ENCODE peak calls at places on chromosomes 5 and 9, in eight cellular contexts. A is lower leg skin, U is IMR-90, V is HCT116, K is NB4, D is uterus, Z is stomach, W is heart left ventricle. T is an unnamed sample.

GRCh38 chr9:85212887-85213286 is 528.9 kb downstream of the AGTPBP1 start:
- DNase-seq in A (peak; percentile 26), U (no peak), V (peak; percentile 80), K (peak; percentile 34), D (no peak), Z (no peak), W (no peak), T (no peak)

GRCh38 chr5:136082390-136083193 is 50.1 kb upstream of the SMAD5 start:
- DNase-seq in A (peak; percentile 67), U (peak; percentile 77), V (peak; percentile 57), K (peak; percentile 63), D (peak; percentile 85), Z (peak; percentile 68), W (no peak), T (peak; percentile 86)

GRCh38 chr9:37371565-37372464 is 50.7 kb upstream of the GRHPR start:
- DNase-seq in A (no peak), U (peak; percentile 58), V (no peak), K (peak; percentile 24), D (no peak), Z (no peak), W (no peak), T (no peak)

GRCh38 chr5:143400541-143401252 is 2.8 kb downstream of the NR3C1 start:
- DNase-seq in A (no peak), U (peak; percentile 60), V (no peak), K (no peak), D (no peak), Z (no peak), W (no peak), T (no peak)

GRCh38 chr9:10396641-10397040 is 216.2 kb downstream of the PTPRD start:
- DNase-seq in A (no peak), U (no peak), V (no peak), K (peak; percentile 11), D (no peak), Z (no peak), W (no peak), T (no peak)

GRCh38 chr9:134068742-134069535 is 1.1 kb upstream of the BRD3 start:
- DNase-seq in A (no peak), U (peak; percentile 6), V (no peak), K (no peak), D (peak; percentile 20), Z (peak; percentile 26), W (peak; percentile 47), T (no peak)

GRCh38 chr9:91978739-91979414 is 28.8 kb upstream of the ROR2 start:
- DNase-seq in A (no peak), U (peak; percentile 93), V (peak; percentile 26), K (peak; percentile 60), D (no peak), Z (peak; percentile 36), W (no peak), T (no peak)

GRCh38 chr5:96144289-96144688 is 182.6 kb upstream of the ELL2 start:
- DNase-seq in A (no peak), U (no peak), V (no peak), K (no peak), D (no peak), Z (peak; percentile 65), W (no peak), T (no peak)

GRCh38 chr9:116448463-116448862 is 238.6 kb upstream of the TRIM32 start:
- DNase-seq in A (no peak), U (no peak), V (no peak), K (no peak), D (no peak), Z (no peak), W (no peak), T (no peak)

GRCh38 chr9:68637020-68637419 is 68.0 kb upstream of the PIP5K1B start:
- DNase-seq in A (no peak), U (no peak), V (no peak), K (no peak), D (no peak), Z (peak; percentile 30), W (no peak), T (peak; percentile 2)

GRCh38 chr5:147887026-147887627 is 8.6 kb downstream of the SCGB3A2 start:
- DNase-seq in A (no peak), U (peak; percentile 35), V (peak; percentile 12), K (peak; percentile 47), D (no peak), Z (no peak), W (no peak), T (peak; percentile 41)

GRCh38 chr9:37148181-37148580 is 27.8 kb downstream of the ZCCHC7 start:
- DNase-seq in A (no peak), U (no peak), V (no peak), K (no peak), D (no peak), Z (no peak), W (no peak), T (no peak)

GRCh38 chr5:44233691-44234090 is 155.5 kb downstream of the FGF10 start:
- DNase-seq in A (no peak), U (no peak), V (no peak), K (no peak), D (no peak), Z (no peak), W (no peak), T (no peak)

GRCh38 chr5:128842241-128842640 is 123.0 kb upstream of the SLC27A6 start:
- DNase-seq in A (no peak), U (no peak), V (no peak), K (no peak), D (no peak), Z (no peak), W (no peak), T (no peak)

GRCh38 chr9:98324801-98325200 is 69.4 kb upstream of the TBC1D2 start:
- DNase-seq in A (no peak), U (no peak), V (no peak), K (no peak), D (no peak), Z (no peak), W (no peak), T (no peak)

DNA sequence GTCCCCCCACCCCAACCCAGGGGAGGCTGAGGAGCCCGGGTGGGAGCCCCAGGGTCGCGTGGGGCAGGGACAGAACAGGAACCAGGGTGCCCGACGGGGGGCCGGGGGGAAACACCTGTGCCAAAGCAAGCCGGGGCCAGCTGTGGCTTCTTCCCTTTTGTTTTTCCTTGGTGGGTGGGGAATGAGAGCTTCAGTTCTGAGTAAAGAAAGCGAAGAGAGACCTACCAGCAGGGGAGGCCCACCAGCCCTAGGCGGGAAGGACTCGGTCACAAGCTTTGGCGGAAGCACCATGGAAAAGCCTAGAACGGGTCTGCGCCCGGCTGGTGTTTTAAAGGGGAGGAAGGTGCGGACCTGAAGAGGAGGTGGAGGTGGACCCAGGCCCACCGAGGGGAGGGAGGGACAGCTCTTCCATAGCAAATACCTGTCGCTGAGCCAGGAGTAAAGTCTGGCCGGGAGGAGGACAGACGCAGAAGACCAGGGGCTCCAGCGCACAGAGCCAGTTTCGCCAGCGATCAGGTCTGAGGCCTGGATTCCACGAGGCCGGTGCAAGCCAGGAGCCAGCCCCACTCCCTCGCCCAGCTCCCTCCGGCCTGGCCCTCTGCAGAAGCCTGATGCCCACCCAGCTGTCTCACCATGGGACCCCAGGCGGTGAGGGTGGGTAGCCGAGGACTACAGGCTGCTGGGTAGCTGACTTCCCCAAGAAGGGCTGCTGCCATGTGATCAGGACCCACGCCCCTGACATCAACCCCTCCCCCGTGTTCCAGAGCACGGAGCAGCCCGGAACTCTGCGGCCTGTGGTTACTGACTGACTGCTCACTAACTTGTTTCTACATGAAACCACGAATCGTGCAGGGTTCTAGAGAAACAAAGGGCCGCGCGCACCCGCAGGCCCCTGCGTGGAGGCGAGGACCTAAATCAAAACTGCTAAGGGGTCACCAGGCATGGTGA is 849 bp upstream of the MGAT1 start:
- DNase-seq in A (peak; percentile 85), U (no peak), V (no peak), K (peak; percentile 96), D (peak; percentile 58), Z (peak; percentile 69), W (peak; percentile 90), T (no peak)
- TF ChIP-seq POLR2A in A (peak; percentile 59), U (no peak), V (no peak), K (peak; percentile 52), D (no peak), Z (no peak), W (no peak), T (no peak)

DNA sequence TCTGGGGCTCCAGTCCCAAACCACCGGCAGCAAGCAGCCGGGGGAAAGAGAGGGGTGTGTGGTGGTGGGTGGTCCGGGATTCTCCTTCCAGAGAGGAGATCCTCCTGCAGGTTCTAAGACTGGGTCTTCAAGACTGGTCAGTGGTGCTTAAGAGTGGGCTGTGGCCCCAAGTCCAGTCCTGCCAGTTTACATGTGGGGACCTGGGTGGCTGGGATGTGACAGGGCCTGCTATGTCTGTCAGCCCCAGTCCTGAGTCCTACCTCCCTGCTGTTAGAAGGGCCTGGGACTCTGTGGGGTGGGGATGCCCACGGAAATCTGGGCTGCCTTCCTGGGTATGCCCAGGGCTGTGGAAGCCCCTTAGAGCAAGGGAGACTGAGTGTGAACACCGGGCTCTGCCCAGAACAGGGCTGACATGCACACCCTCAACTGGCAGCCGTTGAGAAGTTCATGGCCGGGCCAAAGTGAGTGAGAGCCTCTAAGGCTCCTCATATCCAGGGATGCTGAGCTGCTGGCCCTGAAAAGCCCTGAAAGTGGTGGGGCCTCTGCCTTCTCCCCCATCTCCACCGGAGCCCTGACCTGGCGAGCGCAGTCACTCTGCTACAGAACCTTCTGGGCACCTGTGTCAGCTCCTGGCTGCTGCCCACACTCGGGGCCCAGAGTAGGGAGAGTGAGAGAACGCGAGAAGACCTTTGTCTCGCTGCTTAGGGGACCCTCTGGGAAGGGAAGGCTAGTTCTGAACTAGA is 1.7 kb downstream of the PHF2 start:
- DNase-seq in A (no peak), U (no peak), V (no peak), K (no peak), D (no peak), Z (peak; percentile 26), W (no peak), T (no peak)
- H3K4me3 ChIP-seq in A (no peak overlapping the region), U (peak overlapping the region; percentile 52), V (peak overlapping the region; percentile 61), K (peak overlapping the region; percentile 49), D (peak overlapping the region; percentile 37), Z (peak overlapping the region; percentile 91), W (peak overlapping the region; percentile 96), T (no peak overlapping the region)

GRCh38 chr9:2041736-2042135 is 26.6 kb downstream of the SMARCA2 start:
- DNase-seq in A (no peak), U (peak; percentile 52), V (no peak), K (no peak), D (no peak), Z (no peak), W (no peak), T (no peak)
- TF ChIP-seq POLR2A in A (no peak), U (no peak), V (no peak), K (no peak), D (no peak), Z (no peak), W (no peak), T (no peak)

DNA sequence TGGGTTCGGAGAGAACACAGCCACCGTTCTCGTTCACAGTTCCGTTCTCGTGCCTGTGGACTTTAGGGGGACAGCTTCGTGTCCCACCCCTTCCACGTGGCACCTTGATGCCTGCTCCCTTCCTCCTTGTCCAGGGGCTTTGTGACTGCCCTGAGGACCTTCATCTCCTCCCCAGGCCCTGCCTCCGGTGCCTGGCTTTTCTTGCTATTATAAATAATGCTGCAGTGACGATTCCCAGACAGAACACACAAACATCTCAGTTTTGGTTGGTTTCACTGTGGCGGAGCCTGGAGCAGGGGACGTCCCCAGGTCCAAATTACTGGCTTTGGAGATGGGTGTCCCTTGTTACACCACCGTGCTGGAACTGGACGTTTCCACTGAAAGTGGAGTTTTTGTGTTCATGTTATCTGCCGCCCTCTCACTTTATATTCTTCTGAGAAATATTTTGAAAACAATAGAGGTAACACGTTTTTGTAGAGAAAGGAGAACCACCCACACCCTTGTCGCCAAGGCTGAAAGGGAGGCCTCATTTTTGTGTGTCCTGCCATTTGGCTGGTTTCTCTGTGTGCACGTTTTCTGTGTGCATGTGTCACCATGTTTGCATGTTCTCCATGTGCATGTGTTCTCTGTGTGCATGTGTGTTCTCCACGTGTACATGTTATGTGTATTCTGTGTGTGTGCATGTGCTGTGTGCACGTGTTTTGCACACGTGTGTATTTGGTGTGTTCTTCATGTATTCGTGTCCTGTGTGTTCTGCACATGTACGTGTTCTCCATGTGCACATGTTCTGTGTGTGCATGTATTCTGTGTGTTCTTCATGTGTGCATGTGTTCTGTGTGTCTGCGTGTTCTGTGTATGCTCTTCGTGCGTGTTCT is 24.2 kb downstream of the WNK2 start:
- DNase-seq in A (no peak), U (no peak), V (no peak), K (no peak), D (no peak), Z (no peak), W (peak; percentile 15), T (no peak)
- H3K4me3 ChIP-seq in A (no peak overlapping the region), U (no peak overlapping the region), V (no peak overlapping the region), K (no peak overlapping the region), D (no peak overlapping the region), Z (no peak overlapping the region), W (peak overlapping the region; percentile 20), T (no peak overlapping the region)